ENCODE peak calls at places on chromosome 2, in four cellular contexts. One of them, this sample, is unnamed.

GRCh38 chr2:137521653-137522052 is 442.6 kb upstream of the HNMT start:
- DNase-seq in breast epithelium: no peak
- DNase-seq in vagina: no peak
- DNase-seq in spleen: no peak
- DNase-seq in this sample: no peak

GRCh38 chr2:102070058-102070642 is 72.4 kb upstream of the IL1R1 start:
- DNase-seq in breast epithelium: no peak
- DNase-seq in vagina: no peak
- DNase-seq in spleen: no peak
- DNase-seq in this sample: peak; percentile 86

GRCh38 chr2:45207105-45207504 is 197.9 kb upstream of the SIX2 start:
- DNase-seq in breast epithelium: no peak
- DNase-seq in vagina: no peak
- DNase-seq in spleen: no peak
- DNase-seq in this sample: no peak

GRCh38 chr2:240914645-240915525 is 8.7 kb downstream of the CROCC2 start:
- DNase-seq in breast epithelium: no peak
- DNase-seq in vagina: no peak
- DNase-seq in spleen: peak; percentile 65
- DNase-seq in this sample: no peak

GRCh38 chr2:70726947-70727725 is 40.9 kb downstream of the ADD2 start:
- DNase-seq in breast epithelium: no peak
- DNase-seq in vagina: no peak
- DNase-seq in spleen: no peak
- DNase-seq in this sample: no peak

GRCh38 chr2:150644298-150645067 is 157.0 kb upstream of the RND3 start:
- DNase-seq in breast epithelium: no peak
- DNase-seq in vagina: no peak
- DNase-seq in spleen: no peak
- DNase-seq in this sample: no peak

GRCh38 chr2:109183871-109184270 is 54.9 kb downstream of the SH3RF3 start:
- DNase-seq in breast epithelium: no peak
- DNase-seq in vagina: no peak
- DNase-seq in spleen: no peak
- DNase-seq in this sample: no peak

GRCh38 chr2:190655113-190655512 is 6.2 kb downstream of the NAB1 start:
- DNase-seq in breast epithelium: no peak
- DNase-seq in vagina: no peak
- DNase-seq in spleen: no peak
- DNase-seq in this sample: no peak

GRCh38 chr2:123518387-123518786 is 506.7 kb upstream of the CNTNAP5 start:
- DNase-seq in breast epithelium: no peak
- DNase-seq in vagina: no peak
- DNase-seq in spleen: no peak
- DNase-seq in this sample: no peak

GRCh38 chr2:225740086-225740485 is 340.6 kb downstream of the NYAP2 start:
- DNase-seq in breast epithelium: no peak
- DNase-seq in vagina: no peak
- DNase-seq in spleen: no peak
- DNase-seq in this sample: no peak

GRCh38 chr2:13638181-13638580 is 921.4 kb downstream of the TRIB2 start:
- DNase-seq in breast epithelium: no peak
- DNase-seq in vagina: no peak
- DNase-seq in spleen: no peak
- DNase-seq in this sample: no peak

GRCh38 chr2:138493334-138493733 is 8.2 kb upstream of the SPOPL start:
- DNase-seq in breast epithelium: no peak
- DNase-seq in vagina: no peak
- DNase-seq in spleen: no peak
- DNase-seq in this sample: no peak

DNA sequence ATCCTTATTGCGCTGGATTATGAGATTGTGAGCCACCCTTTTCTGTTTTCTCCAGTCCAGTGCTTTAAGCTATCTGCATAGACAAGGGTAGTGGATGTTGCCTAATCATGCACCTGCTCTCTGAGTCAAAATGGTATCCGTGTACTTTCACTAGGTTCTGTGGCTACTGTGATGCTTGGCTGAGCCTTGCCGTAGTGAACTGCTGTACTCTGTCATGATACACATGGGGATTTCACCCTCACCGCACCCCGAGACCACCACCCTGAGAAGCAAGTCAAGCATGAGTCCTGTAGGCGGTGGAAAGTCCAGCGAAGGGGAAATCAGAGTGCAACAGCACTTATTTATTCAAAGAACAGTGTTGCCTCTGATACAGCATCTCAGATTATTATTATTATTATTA is 55.0 kb downstream of the ARHGAP25 start:
- DNase-seq in breast epithelium: no peak
- DNase-seq in vagina: no peak
- DNase-seq in spleen: peak; percentile 89
- DNase-seq in this sample: no peak
- TF ChIP-seq POLR2AphosphoS5 in breast epithelium: no peak
- TF ChIP-seq POLR2AphosphoS5 in vagina: no peak
- TF ChIP-seq POLR2AphosphoS5 in spleen: no peak
- TF ChIP-seq POLR2AphosphoS5 in this sample: no peak

DNA sequence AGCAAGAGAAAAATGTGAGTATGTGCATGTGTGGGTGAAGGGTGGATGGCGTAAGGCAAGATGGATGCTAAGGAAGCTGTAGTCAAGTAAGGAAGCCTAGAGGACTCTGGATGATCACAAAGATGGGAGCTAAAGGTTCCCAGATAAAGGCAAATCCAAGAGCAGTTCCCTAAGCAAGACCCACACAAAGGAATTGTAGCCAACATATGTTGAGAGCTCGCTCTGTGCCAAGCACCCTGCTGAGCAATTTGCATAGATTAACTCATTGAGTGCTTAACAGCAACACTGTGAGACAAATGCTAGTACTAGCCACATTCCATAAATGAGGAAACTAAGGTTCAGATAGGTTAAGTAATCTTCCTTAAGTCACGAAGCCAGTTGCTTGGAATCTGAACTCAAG is 132.6 kb downstream of the C1D start:
- DNase-seq in breast epithelium: no peak
- DNase-seq in vagina: no peak
- DNase-seq in spleen: no peak
- DNase-seq in this sample: no peak
- TF ChIP-seq POLR2AphosphoS5 in breast epithelium: no peak
- TF ChIP-seq POLR2AphosphoS5 in vagina: no peak
- TF ChIP-seq POLR2AphosphoS5 in spleen: no peak
- TF ChIP-seq POLR2AphosphoS5 in this sample: no peak

DNA sequence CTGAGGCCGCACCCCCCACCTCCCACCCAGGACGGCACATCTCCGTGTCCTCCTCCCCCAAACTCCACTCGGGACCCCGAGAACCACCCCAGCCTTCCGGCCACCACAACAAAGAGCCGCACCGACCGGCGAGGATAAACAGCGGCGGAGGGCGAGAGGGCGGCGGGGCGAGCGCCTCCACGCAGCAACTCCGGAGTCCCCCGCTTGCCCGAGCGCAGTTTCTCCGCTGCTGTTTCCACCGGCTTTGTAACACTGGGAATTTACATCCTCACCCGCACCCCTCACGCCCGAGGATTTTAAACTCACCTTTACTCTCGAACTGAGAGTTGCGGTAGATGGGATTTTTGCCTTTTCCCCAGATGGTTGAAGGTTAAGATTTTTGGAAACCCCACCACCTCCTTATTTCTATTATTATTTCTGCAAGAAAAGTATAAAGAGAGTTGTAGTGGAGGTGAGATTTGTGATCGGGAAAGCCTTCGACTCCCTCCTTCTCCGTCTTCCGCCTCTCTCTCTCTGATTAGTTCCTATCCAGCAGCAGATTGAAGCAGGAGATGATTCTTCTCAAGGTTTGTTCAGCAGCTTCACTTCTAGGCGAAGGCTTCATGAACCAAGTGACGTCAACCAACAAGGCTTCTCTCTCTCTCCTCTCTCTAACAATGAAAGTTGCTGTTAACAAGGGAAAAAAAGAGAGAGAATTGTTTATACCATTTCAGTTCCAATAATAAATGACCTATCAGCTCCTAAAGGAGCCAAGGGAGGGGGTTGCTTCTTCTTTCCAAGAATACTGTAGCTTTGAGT is at the start of gene BAZ2B:
- DNase-seq in breast epithelium: peak; percentile 35
- DNase-seq in vagina: no peak
- DNase-seq in spleen: no peak
- DNase-seq in this sample: peak; percentile 63
- TF ChIP-seq POLR2AphosphoS5 in breast epithelium: peak; percentile 13
- TF ChIP-seq POLR2AphosphoS5 in vagina: no peak
- TF ChIP-seq POLR2AphosphoS5 in spleen: peak; percentile 62
- TF ChIP-seq POLR2AphosphoS5 in this sample: peak; percentile 75

GRCh38 chr2:76461431-76461830 is 750.7 kb upstream of the GCFC2 start:
- DNase-seq in breast epithelium: no peak
- DNase-seq in vagina: no peak
- DNase-seq in spleen: no peak
- DNase-seq in this sample: no peak

GRCh38 chr2:76450024-76450475 is 739.3 kb upstream of the GCFC2 start:
- DNase-seq in breast epithelium: no peak
- DNase-seq in vagina: no peak
- DNase-seq in spleen: no peak
- DNase-seq in this sample: no peak

DNA sequence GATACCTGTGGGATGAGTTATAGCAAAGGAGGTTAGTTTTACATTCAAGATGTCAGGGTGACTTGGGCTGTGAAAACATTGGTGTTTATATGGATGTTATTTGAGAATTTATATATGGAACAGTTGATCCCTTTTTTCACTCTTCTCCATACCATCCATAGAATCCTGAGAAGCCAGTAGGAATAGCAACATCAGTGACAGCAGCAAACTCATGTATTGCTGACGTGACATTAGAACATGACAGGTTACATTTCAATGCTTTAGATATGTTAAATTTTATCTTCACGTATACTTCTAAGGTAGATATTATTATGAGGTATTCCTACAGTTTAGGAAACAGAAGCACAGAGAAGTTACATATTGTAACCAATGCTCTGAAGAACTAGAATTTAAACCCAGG is 745.2 kb upstream of the GCFC2 start:
- DNase-seq in breast epithelium: no peak
- DNase-seq in vagina: no peak
- DNase-seq in spleen: no peak
- DNase-seq in this sample: no peak
- TF ChIP-seq POLR2AphosphoS5 in breast epithelium: no peak
- TF ChIP-seq POLR2AphosphoS5 in vagina: no peak
- TF ChIP-seq POLR2AphosphoS5 in spleen: no peak
- TF ChIP-seq POLR2AphosphoS5 in this sample: no peak

GRCh38 chr2:166665991-166666940 is 172.2 kb upstream of the SCN7A start:
- DNase-seq in breast epithelium: no peak
- DNase-seq in vagina: no peak
- DNase-seq in spleen: no peak
- DNase-seq in this sample: no peak

GRCh38 chr2:166661391-166661790 is 167.3 kb upstream of the SCN7A start:
- DNase-seq in breast epithelium: no peak
- DNase-seq in vagina: no peak
- DNase-seq in spleen: no peak
- DNase-seq in this sample: no peak

GRCh38 chr2:166658901-166659300 is 164.9 kb upstream of the SCN7A start:
- DNase-seq in breast epithelium: no peak
- DNase-seq in vagina: no peak
- DNase-seq in spleen: no peak
- DNase-seq in this sample: no peak

DNA sequence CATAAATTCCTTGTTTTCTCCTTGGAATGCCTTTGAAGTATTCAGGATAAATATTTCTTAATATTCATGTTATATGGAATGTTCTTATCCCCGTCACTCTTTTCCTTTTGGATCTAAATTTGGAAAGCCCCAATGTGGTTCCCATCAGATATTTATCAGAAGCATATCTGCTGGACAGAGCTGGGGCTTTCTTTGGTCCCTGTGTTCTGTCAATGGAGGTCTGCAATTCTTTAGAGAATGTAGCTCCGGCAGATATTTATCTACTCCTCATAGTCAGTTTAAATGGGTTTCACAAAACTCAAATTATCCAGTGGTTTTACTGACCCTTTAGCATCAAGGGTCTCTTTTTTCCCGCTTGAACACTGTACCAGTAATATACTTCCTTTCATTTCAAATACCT is 167.8 kb upstream of the SCN7A start:
- DNase-seq in breast epithelium: no peak
- DNase-seq in vagina: no peak
- DNase-seq in spleen: no peak
- DNase-seq in this sample: no peak
- TF ChIP-seq POLR2AphosphoS5 in breast epithelium: no peak
- TF ChIP-seq POLR2AphosphoS5 in vagina: no peak
- TF ChIP-seq POLR2AphosphoS5 in spleen: no peak
- TF ChIP-seq POLR2AphosphoS5 in this sample: no peak

GRCh38 chr2:201407265-201407664 is 44.0 kb downstream of the TRAK2 start:
- DNase-seq in breast epithelium: no peak
- DNase-seq in vagina: no peak
- DNase-seq in spleen: no peak
- DNase-seq in this sample: no peak
- TF ChIP-seq POLR2AphosphoS5 in breast epithelium: no peak
- TF ChIP-seq POLR2AphosphoS5 in vagina: no peak
- TF ChIP-seq POLR2AphosphoS5 in spleen: no peak
- TF ChIP-seq POLR2AphosphoS5 in this sample: no peak

DNA sequence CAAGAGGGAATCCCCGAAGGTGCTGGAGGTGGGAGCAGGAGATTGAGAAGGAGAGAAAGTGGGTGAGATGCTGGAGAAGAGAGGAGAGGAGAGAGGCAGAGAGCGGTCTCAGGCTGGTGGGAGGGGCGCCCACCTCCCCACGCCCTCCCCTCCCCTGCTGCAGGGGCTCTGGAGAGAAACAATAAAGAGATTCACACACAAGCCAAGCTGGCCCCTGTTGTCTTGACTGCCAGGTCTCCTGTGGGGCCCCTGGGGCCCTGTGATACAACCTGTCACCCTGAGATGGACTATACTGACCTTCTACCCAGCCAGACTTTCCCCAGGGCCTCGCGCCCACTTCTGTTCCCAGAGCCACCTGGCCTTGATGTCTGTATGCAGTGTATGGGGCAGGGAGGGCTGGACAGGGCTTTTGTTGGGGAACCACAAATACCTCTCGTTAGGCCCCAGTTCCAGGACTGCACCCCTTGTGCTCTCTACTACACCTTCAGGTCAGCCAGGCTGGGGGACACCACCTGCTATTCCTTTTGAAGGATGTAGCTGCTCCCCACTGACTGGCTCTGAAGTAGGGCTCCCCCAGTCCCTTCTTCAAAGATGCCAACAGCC is 8.0 kb upstream of the SPEG start:
- DNase-seq in breast epithelium: no peak
- DNase-seq in vagina: no peak
- DNase-seq in spleen: no peak
- DNase-seq in this sample: no peak
- TF ChIP-seq POLR2AphosphoS5 in breast epithelium: no peak
- TF ChIP-seq POLR2AphosphoS5 in vagina: no peak
- TF ChIP-seq POLR2AphosphoS5 in spleen: no peak
- TF ChIP-seq POLR2AphosphoS5 in this sample: peak; percentile 0

GRCh38 chr2:168434164-168434563 is 21.9 kb upstream of the CERS6 start:
- DNase-seq in breast epithelium: no peak
- DNase-seq in vagina: no peak
- DNase-seq in spleen: no peak
- DNase-seq in this sample: peak; percentile 52
- TF ChIP-seq POLR2AphosphoS5 in breast epithelium: no peak
- TF ChIP-seq POLR2AphosphoS5 in vagina: no peak
- TF ChIP-seq POLR2AphosphoS5 in spleen: no peak
- TF ChIP-seq POLR2AphosphoS5 in this sample: no peak

This sample was measured in stomach.